ENCODE peak calls at places on chromosomes 12 and 14, in four cellular contexts. S, I, R and X are unnamed samples.

GRCh38 chr12:73867147-73867546 is 670.5 kb upstream of the ATXN7L3B start:
- DNase-seq in R (no peak), S (no peak), I (no peak), X (no peak)

GRCh38 chr12:97075583-97076268 is 168.7 kb downstream of the NEDD1 start:
- DNase-seq in R (no peak), S (no peak), I (no peak), X (no peak)

GRCh38 chr12:45050331-45050750 is 558 bp downstream of the DBX2 start:
- DNase-seq in R (no peak), S (no peak), I (no peak), X (no peak)

GRCh38 chr12:52757449-52758176 is 19.5 kb downstream of the KRT76 start:
- DNase-seq in S (no peak), I (no peak), R (no peak), X (no peak)

GRCh38 chr12:44829045-44829444 is 47.1 kb downstream of the NELL2 start:
- DNase-seq in S (no peak), R (no peak), I (no peak), X (no peak)

GRCh38 chr14:100868621-100869370 is 34.7 kb downstream of the RTL1 start:
- DNase-seq in R (no peak), S (no peak), I (no peak), X (no peak)

GRCh38 chr14:57209561-57209960 is 59.1 kb downstream of the EXOC5 start:
- DNase-seq in S (no peak), R (no peak), I (no peak), X (no peak)

GRCh38 chr14:64772394-64772950 is 68.2 kb downstream of the PLEKHG3 start:
- DNase-seq in R (no peak), I (peak; percentile 19), S (no peak), X (no peak)

GRCh38 chr14:88023658-88024187 is 18.8 kb downstream of the GPR65 start:
- DNase-seq in I (peak; percentile 78), R (no peak), S (no peak), X (no peak)

GRCh38 chr12:123546281-123546680 is 12.8 kb upstream of the RILPL1 start:
- DNase-seq in I (no peak), S (no peak), R (no peak), X (no peak)

GRCh38 chr14:45699451-45699850 is 446.4 kb upstream of the MIS18BP1 start:
- DNase-seq in I (no peak), R (no peak), S (no peak), X (no peak)

GRCh38 chr14:99430491-99430890 is 50.2 kb downstream of the SETD3 start:
- DNase-seq in R (no peak), S (no peak), I (no peak), X (no peak)

GRCh38 chr12:128820723-128821432 is 2.9 kb downstream of the SLC15A4 start:
- DNase-seq in S (no peak), I (no peak), R (no peak), X (no peak)

GRCh38 chr12:107519906-107520859 is 165.4 kb upstream of the PWP1 start:
- DNase-seq in S (no peak), I (no peak), R (no peak), X (no peak)

GRCh38 chr14:22980672-22981089 is 1.7 kb downstream of the AJUBA start:
- DNase-seq in S (no peak), I (peak; percentile 76), R (no peak), X (no peak)

GRCh38 chr14:30518867-30519266 is 40.1 kb upstream of the G2E3 start:
- DNase-seq in R (no peak), S (no peak), I (no peak), X (no peak)

GRCh38 chr12:50665170-50665569 is 98.7 kb upstream of the ATF1 start:
- DNase-seq in I (no peak), R (no peak), S (no peak), X (no peak)

GRCh38 chr14:89429206-89430091 is 12.4 kb upstream of the FOXN3 start:
- DNase-seq in S (no peak), I (no peak), R (no peak), X (no peak)

GRCh38 chr12:19574606-19575005 is 135.3 kb downstream of the AEBP2 start:
- DNase-seq in R (no peak), I (peak; percentile 2), S (no peak), X (no peak)

GRCh38 chr14:89198544-89199329 is 218.3 kb downstream of the FOXN3 start:
- DNase-seq in I (no peak), R (no peak), S (no peak), X (no peak)

GRCh38 chr12:4857472-4858291 is 52.0 kb upstream of the KCNA1 start:
- DNase-seq in I (peak; percentile 41), R (peak; percentile 34), S (peak; percentile 50), X (peak; percentile 94)

GRCh38 chr14:81363746-81364400 is 36.3 kb downstream of the STON2 start:
- DNase-seq in R (no peak), S (no peak), I (no peak), X (no peak)

GRCh38 chr14:69710378-69710777 is 56.6 kb upstream of the SRSF5 start:
- DNase-seq in R (no peak), S (no peak), I (no peak), X (no peak)

GRCh38 chr12:99170461-99170860 is 477.1 kb upstream of the GARIN6 start:
- DNase-seq in S (no peak), R (no peak), I (no peak), X (no peak)

GRCh38 chr12:46531059-46531785 is 158.6 kb upstream of the SLC38A2 start:
- DNase-seq in I (peak; percentile 22), R (no peak), S (no peak), X (no peak)

GRCh38 chr12:94150483-94151225 is 2.3 kb downstream of the PLXNC1 start:
- DNase-seq in S (no peak), I (no peak), R (no peak), X (no peak)
- TF ChIP-seq ZNF274 in S (no peak), I (no peak), R (no peak), X (no peak)

GRCh38 chr12:34289431-34290190 is 267.3 kb downstream of the ALG10 start:
- DNase-seq in I (no peak), S (no peak), R (no peak), X (no peak)

GRCh38 chr12:34291426-34291901 is 269.2 kb downstream of the ALG10 start:
- DNase-seq in I (no peak), S (no peak), R (no peak), X (no peak)

GRCh38 chr12:34291001-34291400 is 268.7 kb downstream of the ALG10 start:
- DNase-seq in S (no peak), I (no peak), R (no peak), X (no peak)

GRCh38 chr12:34288963-34289345 is 266.7 kb downstream of the ALG10 start:
- DNase-seq in R (no peak), I (no peak), S (no peak), X (no peak)

DNA sequence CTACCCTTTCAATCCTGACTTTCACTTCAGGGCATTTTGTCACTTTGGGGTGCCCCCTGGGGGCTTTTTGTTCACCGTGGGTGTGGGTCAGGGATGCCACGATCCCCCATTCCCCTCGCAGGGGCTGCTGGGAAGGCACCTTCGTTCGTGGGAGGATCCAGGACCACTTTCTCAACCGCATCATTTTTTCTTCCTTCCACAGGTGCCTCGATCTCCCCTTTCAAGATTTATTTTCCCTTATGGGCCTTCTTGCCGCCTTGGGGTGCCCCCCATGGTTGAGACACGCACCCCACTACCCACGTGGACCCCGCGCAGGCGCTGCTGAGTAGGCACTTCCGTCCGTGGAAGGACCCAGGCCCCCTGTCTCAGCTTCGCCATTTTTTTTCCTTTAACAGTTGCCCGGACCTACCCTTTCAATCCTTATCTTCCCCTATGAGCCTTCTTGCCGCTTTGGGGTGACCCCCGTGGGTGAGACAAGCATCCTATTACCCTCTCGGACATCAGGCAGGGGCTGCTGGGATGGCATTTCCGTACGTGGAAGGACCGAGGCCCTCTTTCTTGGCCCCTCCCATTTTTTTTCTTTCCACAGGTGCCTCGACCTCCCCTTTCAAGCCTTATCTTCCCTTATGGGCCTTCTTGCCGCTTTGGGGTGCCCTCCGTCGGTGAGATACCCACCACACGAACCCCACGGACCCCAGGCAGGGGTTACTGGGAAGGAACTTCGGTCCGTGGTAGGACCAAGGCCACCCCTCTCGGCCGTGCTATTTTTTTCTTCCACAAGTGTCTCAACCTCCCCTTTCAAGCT is 268.1 kb downstream of the ALG10 start:
- DNase-seq in R (no peak), I (no peak), S (no peak), X (no peak)
- H3K9me3 ChIP-seq in R (no peaks in the 10 kb centered on the region), I (peaks cover 9% of the 10 kb centered on the region), S (peaks cover 76% of the 10 kb centered on the region), X (peaks cover 14% of the 10 kb centered on the region)

DNA sequence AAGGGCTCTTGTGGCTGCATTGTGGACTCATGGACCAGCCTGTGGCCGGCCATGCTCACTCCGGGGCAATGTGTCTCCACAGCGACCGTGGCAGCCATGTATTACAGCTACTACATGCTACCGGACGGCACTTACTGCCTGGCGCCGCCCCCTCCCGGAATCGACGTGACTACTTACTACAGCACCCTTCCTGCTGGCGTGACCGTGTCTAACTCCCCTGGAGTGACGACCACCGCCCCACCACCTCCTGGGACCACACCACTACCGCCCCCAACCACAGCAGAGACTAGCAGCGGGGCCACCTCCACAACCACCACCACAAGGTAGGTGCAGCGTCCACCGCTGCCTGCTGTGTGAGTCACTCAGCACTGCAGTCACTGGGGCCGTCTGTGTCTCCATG is 42.2 kb downstream of the SFSWAP start:
- DNase-seq in R (no peak), I (no peak), S (no peak), X (no peak)
- TF ChIP-seq SUZ12 in R (no peak), I (no peak), S (no peak), X (no peak)

GRCh38 chr12:14756331-14757143 is 46.7 kb downstream of the WBP11 start:
- DNase-seq in S (no peak), R (no peak), I (peak; percentile 45), X (no peak)
- TF ChIP-seq ZNF274 in S (no peak), R (no peak), I (no peak), X (no peak)